ENCODE peak calls at places on chromosomes 16 and 17, in eight cellular contexts. X, I, E, V, B, T, L and Y are unnamed samples.

GRCh38 chr16:27220527-27220926 is 17.2 kb downstream of the KDM8 start:
- DNase-seq in X (no peak), I (no peak), E (no peak), V (no peak), B (no peak), T (no peak), L (no peak), Y (no peak)

GRCh38 chr17:82838386-82839063 is 1.3 kb downstream of the ZNF750 start:
- DNase-seq in X (no peak), I (peak), E (no peak), V (peak), B (no peak), T (no peak), L (no peak), Y (no peak)

GRCh38 chr16:3787924-3788661 is 70.8 kb upstream of the TRAP1 start:
- DNase-seq in X (no peak), I (no peak), E (no peak), V (no peak), B (no peak), T (no peak), L (no peak), Y (no peak)

GRCh38 chr17:33192961-33193911 is 99.9 kb downstream of the ASIC2 start:
- DNase-seq in X (no peak), I (no peak), E (no peak), V (no peak), B (no peak), T (peak), L (no peak), Y (no peak)

GRCh38 chr16:53085539-53086450 is 31.0 kb downstream of the CHD9 start:
- DNase-seq in X (no peak), I (peak), E (no peak), V (peak), B (peak), T (no peak), L (no peak), Y (no peak)

GRCh38 chr16:11672206-11673090 is 4.2 kb downstream of the SNN start:
- DNase-seq in X (no peak), I (no peak), E (peak), V (no peak), B (no peak), T (no peak), L (peak), Y (peak)

GRCh38 chr17:18038149-18038850 is 668 bp downstream of the ATPAF2 start:
- DNase-seq in X (no peak), I (no peak), E (peak), V (no peak), B (no peak), T (peak), L (no peak), Y (peak)

GRCh38 chr16:81444448-81445121 is at the start of gene CMIP:
- DNase-seq in X (peak), I (peak), E (peak), V (peak), B (peak), T (peak), L (peak), Y (peak)

GRCh38 chr16:1069154-1069553 is 3.4 kb upstream of the SSTR5 start:
- DNase-seq in X (no peak), I (no peak), E (peak), V (no peak), B (no peak), T (no peak), L (no peak), Y (peak)

GRCh38 chr17:43559161-43559816 is 13.1 kb upstream of the ETV4 start:
- DNase-seq in X (no peak), I (no peak), E (no peak), V (no peak), B (no peak), T (no peak), L (no peak), Y (no peak)

GRCh38 chr16:78596348-78596995 is 497.0 kb downstream of the WWOX start:
- DNase-seq in X (no peak), I (no peak), E (no peak), V (no peak), B (no peak), T (no peak), L (no peak), Y (no peak)

GRCh38 chr16:35908942-35909341 is 2449.5 kb downstream of the TP53TG3F start:
- DNase-seq in X (no peak), I (no peak), E (peak), V (no peak), B (no peak), T (no peak), L (no peak), Y (peak)

GRCh38 chr16:68281368-68282063 is 17.2 kb downstream of the SLC7A6 start:
- DNase-seq in X (no peak), I (no peak), E (no peak), V (no peak), B (no peak), T (no peak), L (peak), Y (no peak)

GRCh38 chr17:30824002-30824355 is 513 bp downstream of the CRLF3 start:
- DNase-seq in X (no peak), I (no peak), E (peak), V (no peak), B (no peak), T (no peak), L (peak), Y (peak)

GRCh38 chr17:80725532-80725931 is 180.9 kb downstream of the RPTOR start:
- DNase-seq in X (no peak), I (peak), E (no peak), V (peak), B (no peak), T (no peak), L (no peak), Y (no peak)

GRCh38 chr16:58501242-58502131 is 1.5 kb downstream of the NDRG4 start:
- DNase-seq in X (peak), I (no peak), E (peak), V (no peak), B (peak), T (no peak), L (peak), Y (peak)

GRCh38 chr16:31193874-31194273 is 8.7 kb downstream of the PYCARD start:
- DNase-seq in X (no peak), I (no peak), E (no peak), V (no peak), B (no peak), T (no peak), L (no peak), Y (no peak)

GRCh38 chr17:34313164-34313563 is 6.1 kb upstream of the CCL8 start:
- DNase-seq in X (no peak), I (peak), E (no peak), V (peak), B (no peak), T (no peak), L (no peak), Y (no peak)

GRCh38 chr16:88719267-88719932 is 13.1 kb downstream of the CTU2 start:
- DNase-seq in X (peak), I (no peak), E (no peak), V (no peak), B (no peak), T (no peak), L (no peak), Y (no peak)

GRCh38 chr17:40309031-40309937 is at the start of gene RARA:
- DNase-seq in X (peak), I (no peak), E (peak), V (peak), B (peak), T (no peak), L (peak), Y (peak)

GRCh38 chr17:17204041-17204591 is 2.0 kb downstream of the PLD6 start:
- DNase-seq in X (peak), I (no peak), E (no peak), V (no peak), B (no peak), T (no peak), L (no peak), Y (no peak)

GRCh38 chr17:64073771-64074703 is 53.6 kb upstream of the ICAM2 start:
- DNase-seq in X (no peak), I (no peak), E (peak), V (no peak), B (no peak), T (no peak), L (no peak), Y (peak)

GRCh38 chr17:19508327-19508867 is 25.3 kb upstream of the SLC47A1 start:
- DNase-seq in X (peak), I (no peak), E (peak), V (no peak), B (no peak), T (no peak), L (peak), Y (peak)

GRCh38 chr17:79788455-79788854 is 8.4 kb downstream of the CBX8 start:
- DNase-seq in X (no peak), I (no peak), E (no peak), V (no peak), B (no peak), T (no peak), L (no peak), Y (no peak)

GRCh38 chr17:61732169-61732568 is 131.2 kb downstream of the BRIP1 start:
- DNase-seq in X (no peak), I (no peak), E (no peak), V (no peak), B (no peak), T (no peak), L (no peak), Y (no peak)

GRCh38 chr17:31803494-31804213 is 55.4 kb downstream of the COPRS start:
- DNase-seq in X (no peak), I (no peak), E (no peak), V (no peak), B (no peak), T (no peak), L (no peak), Y (no peak)

GRCh38 chr16:76052725-76053124 is 224.5 kb upstream of the CNTNAP4 start:
- DNase-seq in X (no peak), I (no peak), E (no peak), V (no peak), B (no peak), T (no peak), L (no peak), Y (no peak)

GRCh38 chr17:51085150-51085805 is 35.4 kb downstream of the SPAG9 start:
- DNase-seq in X (no peak), I (no peak), E (no peak), V (peak), B (no peak), T (peak), L (no peak), Y (no peak)

GRCh38 chr17:10117581-10118001 is 80.8 kb downstream of the GAS7 start:
- DNase-seq in X (peak), I (no peak), E (peak), V (peak), B (no peak), T (no peak), L (no peak), Y (peak)

GRCh38 chr17:48074322-48075054 is 26.3 kb downstream of the NFE2L1 start:
- DNase-seq in X (peak), I (peak), E (peak), V (peak), B (peak), T (peak), L (peak), Y (peak)

GRCh38 chr17:45279898-45280297 is 18.0 kb upstream of the SPATA32 start:
- DNase-seq in X (no peak), I (no peak), E (no peak), V (no peak), B (no peak), T (no peak), L (no peak), Y (no peak)

GRCh38 chr16:8257561-8257960 is 332.8 kb downstream of the TMEM114 start:
- DNase-seq in X (no peak), I (no peak), E (no peak), V (no peak), B (no peak), T (no peak), L (no peak), Y (no peak)

GRCh38 chr16:64898159-64898558 is 223.7 kb downstream of the CDH11 start:
- DNase-seq in X (no peak), I (no peak), E (no peak), V (no peak), B (no peak), T (no peak), L (no peak), Y (no peak)

GRCh38 chr17:14803781-14804180 is 461.3 kb downstream of the PMP22 start:
- DNase-seq in X (peak), I (no peak), E (no peak), V (peak), B (no peak), T (no peak), L (no peak), Y (no peak)

GRCh38 chr16:84970447-84971127 is 40.7 kb downstream of the ZDHHC7 start:
- DNase-seq in X (peak), I (peak), E (peak), V (peak), B (peak), T (peak), L (peak), Y (peak)

GRCh38 chr16:57102888-57103879 is 10.8 kb downstream of the CPNE2 start:
- DNase-seq in X (no peak), I (no peak), E (no peak), V (no peak), B (no peak), T (no peak), L (no peak), Y (no peak)

GRCh38 chr17:31715436-31715835 is 143.6 kb downstream of the COPRS start:
- DNase-seq in X (no peak), I (no peak), E (peak), V (no peak), B (no peak), T (no peak), L (no peak), Y (no peak)

GRCh38 chr16:84729716-84730320 is 30.0 kb downstream of the USP10 start:
- DNase-seq in X (no peak), I (no peak), E (no peak), V (no peak), B (no peak), T (no peak), L (no peak), Y (peak)